ENCODE peak calls at places on chromosomes 4 and X, in eight cellular contexts. K, M, C, V, T, U, W and Z are unnamed samples.

GRCh38 chr4:11914406-11914805 is 485.7 kb upstream of the HS3ST1 start:
- DNase-seq in K (peak; percentile 3), M (no peak), C (no peak), V (no peak), T (no peak), U (no peak), W (no peak), Z (no peak)

GRCh38 chr4:46389301-46389761 is 597 bp downstream of the GABRA2 start:
- DNase-seq in K (no peak), M (no peak), C (peak; percentile 15), V (peak; percentile 6), T (no peak), U (no peak), W (no peak), Z (peak; percentile 44)

GRCh38 chr4:80201326-80202151 is 4.2 kb downstream of the PRDM8 start:
- DNase-seq in K (peak; percentile 78), M (peak; percentile 45), C (no peak), V (peak; percentile 43), T (no peak), U (no peak), W (peak; percentile 5), Z (no peak)

GRCh38 chrX:154648931-154649863 is 4.2 kb downstream of the CTAG2 start:
- DNase-seq in K (no peak), M (no peak), C (no peak), V (no peak), T (no peak), U (no peak), W (no peak), Z (no peak)

GRCh38 chrX:9911479-9911878 is 55.7 kb upstream of the CLDN34 start:
- DNase-seq in K (peak; percentile 78), M (no peak), C (no peak), V (peak; percentile 51), T (no peak), U (peak; percentile 80), W (no peak), Z (no peak)

GRCh38 chr4:26197018-26197779 is 123.6 kb upstream of the RBPJ start:
- DNase-seq in K (peak; percentile 99), M (no peak), C (no peak), V (peak; percentile 96), T (no peak), U (peak; percentile 96), W (peak; percentile 33), Z (no peak)

GRCh38 chrX:114508836-114509235 is 75.0 kb upstream of the HTR2C start:
- DNase-seq in K (peak; percentile 4), M (no peak), C (no peak), V (peak; percentile 2), T (no peak), U (peak; percentile 79), W (no peak), Z (no peak)

GRCh38 chr4:25361253-25361652 is 15.8 kb upstream of the ANAPC4 start:
- DNase-seq in K (no peak), M (no peak), C (no peak), V (no peak), T (no peak), U (no peak), W (peak; percentile 56), Z (no peak)

GRCh38 chr4:48247142-48247877 is 22.3 kb downstream of the TEC start:
- DNase-seq in K (peak; percentile 61), M (no peak), C (no peak), V (peak; percentile 37), T (no peak), U (peak; percentile 56), W (no peak), Z (no peak)

GRCh38 chr4:152454398-152455011 is 81.4 kb downstream of the FBXW7 start:
- DNase-seq in K (peak; percentile 19), M (no peak), C (peak; percentile 51), V (peak; percentile 70), T (no peak), U (peak; percentile 53), W (peak; percentile 47), Z (no peak)

GRCh38 chrX:16188687-16189086 is 21.4 kb downstream of the MAGEB17 start:
- DNase-seq in K (peak; percentile 61), M (no peak), C (no peak), V (peak; percentile 56), T (no peak), U (peak; percentile 44), W (no peak), Z (no peak)

GRCh38 chr4:107978716-107979451 is 10.8 kb upstream of the HADH start:
- DNase-seq in K (no peak), M (no peak), C (no peak), V (no peak), T (no peak), U (no peak), W (no peak), Z (no peak)

GRCh38 chr4:186946682-186947294 is 223.1 kb upstream of the FAT1 start:
- DNase-seq in K (peak; percentile 37), M (peak; percentile 43), C (peak; percentile 46), V (no peak), T (peak; percentile 83), U (peak; percentile 81), W (peak; percentile 16), Z (no peak)

GRCh38 chr4:80790152-80790551 is 240.4 kb upstream of the BMP3 start:
- DNase-seq in K (no peak), M (no peak), C (no peak), V (no peak), T (no peak), U (no peak), W (no peak), Z (no peak)

GRCh38 chr4:1411436-1412375 is 5.5 kb upstream of the NKX1-1 start:
- DNase-seq in K (no peak), M (no peak), C (peak; percentile 44), V (no peak), T (no peak), U (no peak), W (no peak), Z (no peak)

GRCh38 chr4:70637239-70637920 is 8.8 kb downstream of the ENAM start:
- DNase-seq in K (no peak), M (no peak), C (no peak), V (peak; percentile 2), T (no peak), U (no peak), W (no peak), Z (no peak)

GRCh38 chr4:102560743-102561341 is 59.7 kb downstream of the NFKB1 start:
- DNase-seq in K (no peak), M (peak; percentile 14), C (no peak), V (no peak), T (no peak), U (no peak), W (no peak), Z (no peak)

GRCh38 chr4:120331486-120332281 is 265.0 kb upstream of the MAD2L1 start:
- DNase-seq in K (peak; percentile 66), M (no peak), C (no peak), V (no peak), T (peak; percentile 67), U (peak; percentile 2), W (no peak), Z (no peak)

GRCh38 chr4:82136161-82136801 is 237.5 kb downstream of the HNRNPD start:
- DNase-seq in K (no peak), M (no peak), C (no peak), V (no peak), T (no peak), U (no peak), W (peak; percentile 15), Z (no peak)

GRCh38 chrX:43580621-43581020 is 75.5 kb upstream of the MAOA start:
- DNase-seq in K (no peak), M (no peak), C (no peak), V (no peak), T (no peak), U (no peak), W (no peak), Z (no peak)

GRCh38 chr4:100870940-100871772 is 353.3 kb upstream of the EMCN start:
- DNase-seq in K (no peak), M (no peak), C (no peak), V (no peak), T (no peak), U (no peak), W (no peak), Z (no peak)

GRCh38 chr4:2939383-2940243 is 23.6 kb downstream of the NOP14 start:
- DNase-seq in K (no peak), M (no peak), C (no peak), V (no peak), T (peak; percentile 25), U (no peak), W (no peak), Z (no peak)

GRCh38 chrX:110322603-110323002 is 4.7 kb upstream of the AMMECR1 start:
- DNase-seq in K (peak; percentile 23), M (no peak), C (no peak), V (peak; percentile 56), T (no peak), U (peak; percentile 51), W (no peak), Z (no peak)

GRCh38 chr4:5730436-5730835 is 19.4 kb downstream of the EVC start:
- DNase-seq in K (no peak), M (no peak), C (no peak), V (no peak), T (no peak), U (no peak), W (no peak), Z (no peak)

GRCh38 chr4:13483142-13484044 is 747 bp downstream of the RAB28 start:
- DNase-seq in K (peak; percentile 85), M (no peak), C (peak; percentile 42), V (peak; percentile 91), T (no peak), U (peak; percentile 32), W (peak; percentile 24), Z (peak; percentile 60)

GRCh38 chr4:156243015-156243414 is 289.3 kb upstream of the CTSO start:
- DNase-seq in K (no peak), M (no peak), C (no peak), V (no peak), T (no peak), U (no peak), W (no peak), Z (no peak)
- H3K27ac ChIP-seq in K (no peak overlapping the region), M (no peak overlapping the region), C (no peak overlapping the region), V (no peak overlapping the region), T (no peak overlapping the region), U (no peak overlapping the region), W (no peak overlapping the region), Z (no peak overlapping the region)

DNA sequence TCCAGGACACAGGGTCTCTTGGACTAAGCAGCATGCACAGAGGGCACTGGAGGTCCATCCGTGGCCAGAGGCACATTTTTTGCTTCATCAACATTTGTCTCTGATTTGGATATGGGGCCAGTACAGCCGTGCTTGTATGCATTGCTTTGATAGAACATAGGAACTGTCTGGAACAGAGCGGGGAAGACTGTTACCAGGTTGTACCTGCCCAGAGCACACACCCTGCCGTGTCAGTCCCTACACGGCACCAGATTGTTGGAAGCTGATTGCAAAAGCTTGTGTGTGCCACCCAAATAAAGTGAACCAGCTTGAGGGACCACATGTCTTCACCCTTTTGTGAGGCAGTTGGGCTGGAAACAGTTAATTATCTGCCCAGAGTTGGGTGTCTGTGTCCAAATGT is 21.0 kb downstream of the KLF3 start:
- DNase-seq in K (no peak), M (no peak), C (peak; percentile 13), V (no peak), T (no peak), U (no peak), W (no peak), Z (no peak)
- H3K27ac ChIP-seq in K (no peak overlapping the region), M (peak overlapping the region; percentile 25), C (no peak overlapping the region), V (no peak overlapping the region), T (no peak overlapping the region), U (no peak overlapping the region), W (no peak overlapping the region), Z (no peak overlapping the region)

GRCh38 chr4:140267576-140267975 is 105.9 kb upstream of the SCOC start:
- DNase-seq in K (no peak), M (no peak), C (no peak), V (no peak), T (no peak), U (no peak), W (no peak), Z (no peak)
- H3K27ac ChIP-seq in K (no peak overlapping the region), M (no peak overlapping the region), C (peak overlapping the region; percentile 66), V (no peak overlapping the region), T (no peak overlapping the region), U (peak overlapping the region; percentile 44), W (no peak overlapping the region), Z (no peak overlapping the region)

GRCh38 chr4:56958111-56958517 is 19.3 kb downstream of the NOA1 start:
- DNase-seq in K (peak; percentile 97), M (peak; percentile 93), C (no peak), V (peak; percentile 99), T (peak; percentile 64), U (peak; percentile 78), W (no peak), Z (no peak)
- H3K27ac ChIP-seq in K (peak overlapping the region; percentile 76), M (no peak overlapping the region), C (no peak overlapping the region), V (peak overlapping the region; percentile 94), T (no peak overlapping the region), U (no peak overlapping the region), W (no peak overlapping the region), Z (no peak overlapping the region)